ENCODE peak calls at places on chromosomes 16 and 17, in seven cellular contexts. U is endothelial cell of umbilical vein, W is MM.1S, T is PC-3, V is astrocyte, H is PC-9, Y is neural progenitor cell. D is an unnamed sample. For H3K4me1, the result is how much of the 10 kb centered on the place peaks cover.

GRCh38 chr16:17282247-17282646 is 188.5 kb downstream of the XYLT1 start:
- DNase-seq in Y (no peak), U (no peak), T (no peak), W (peak), H (no peak), V (no peak), D (no peak)

GRCh38 chr17:3887811-3888210 is 5.0 kb downstream of the CAMKK1 start:
- DNase-seq in V (no peak), T (no peak), Y (no peak), H (no peak), U (no peak), W (no peak), D (no peak)

GRCh38 chr16:89658221-89658879 is 714 bp downstream of the SPATA33 start:
- DNase-seq in W (no peak), H (no peak), U (no peak), T (peak), V (no peak), Y (peak), D (no peak)

GRCh38 chr17:4771519-4772234 is at the start of gene TM4SF5:
- DNase-seq in H (no peak), T (peak), W (no peak), U (no peak), Y (no peak), V (no peak), D (peak)

GRCh38 chr17:76136276-76137025 is 4.6 kb downstream of the FOXJ1 start:
- DNase-seq in Y (peak), W (no peak), V (no peak), H (no peak), T (no peak), U (no peak), D (no peak)

GRCh38 chr17:81808778-81809555 is 5.0 kb downstream of the GCGR start:
- DNase-seq in U (no peak), W (no peak), Y (no peak), H (no peak), T (no peak), V (no peak), D (peak)

GRCh38 chr17:41739661-41740352 is 5.4 kb upstream of the HAP1 start:
- DNase-seq in H (peak), W (no peak), T (peak), V (peak), U (no peak), Y (no peak), D (no peak)

GRCh38 chr17:47959825-47960655 is 2.4 kb upstream of the PRR15L start:
- DNase-seq in Y (no peak), T (no peak), H (peak), U (no peak), W (no peak), V (no peak), D (no peak)

GRCh38 chr16:72475688-72476087 is 303.7 kb upstream of the PMFBP1 start:
- DNase-seq in H (no peak), Y (no peak), V (peak), U (no peak), W (no peak), T (no peak), D (no peak)

GRCh38 chr17:28055546-28056275 is 13.2 kb downstream of the NLK start:
- DNase-seq in H (no peak), V (no peak), Y (no peak), W (no peak), T (no peak), U (no peak), D (no peak)

GRCh38 chr17:81845881-81846742 is 11.3 kb upstream of the PPP1R27 start:
- DNase-seq in T (no peak), H (no peak), W (no peak), Y (no peak), U (no peak), V (no peak), D (no peak)

GRCh38 chr16:17160285-17160854 is 310.4 kb downstream of the XYLT1 start:
- DNase-seq in V (peak), Y (peak), T (no peak), U (no peak), W (no peak), H (no peak), D (no peak)

GRCh38 chr17:19978206-19978802 is 676 bp upstream of the AKAP10 start:
- DNase-seq in U (no peak), Y (no peak), H (no peak), V (peak), W (peak), T (no peak), D (peak)

GRCh38 chr17:65270932-65271700 is 133.9 kb downstream of the RGS9 start:
- DNase-seq in T (no peak), H (no peak), U (no peak), Y (no peak), V (no peak), W (no peak), D (no peak)

GRCh38 chr16:5560084-5560483 is 462.5 kb upstream of the EEF2KMT start:
- DNase-seq in H (no peak), Y (no peak), W (peak), T (peak), V (no peak), U (no peak), D (no peak)

GRCh38 chr16:34802848-34803599 is 1343.6 kb downstream of the TP53TG3F start:
- DNase-seq in T (no peak), U (no peak), W (no peak), Y (no peak), V (no peak), H (no peak), D (no peak)

GRCh38 chr16:1431497-1432270 is 806 bp downstream of the PERCC1 start:
- DNase-seq in Y (no peak), U (no peak), V (no peak), H (no peak), W (no peak), T (no peak), D (no peak)

GRCh38 chr16:50666658-50667496 is 14.2 kb downstream of the SNX20 start:
- DNase-seq in W (no peak), V (no peak), Y (no peak), H (no peak), U (no peak), T (no peak), D (no peak)

GRCh38 chr17:78873519-78874340 is 29.3 kb downstream of the CEP295NL start:
- DNase-seq in U (peak), W (no peak), T (peak), Y (peak), H (peak), V (peak), D (no peak)

GRCh38 chr16:48124266-48124665 is 31.5 kb downstream of the ABCC12 start:
- DNase-seq in T (no peak), U (no peak), H (no peak), V (no peak), W (no peak), Y (no peak), D (no peak)

GRCh38 chr16:48128769-48129168 is 27.0 kb downstream of the ABCC12 start:
- DNase-seq in H (no peak), U (no peak), W (no peak), Y (no peak), T (no peak), V (no peak), D (no peak)

GRCh38 chr16:48126801-48127644 is 28.8 kb downstream of the ABCC12 start:
- DNase-seq in W (no peak), U (peak), V (peak), Y (no peak), H (peak), T (peak), D (no peak)

GRCh38 chr16:48123104-48123788 is 32.5 kb downstream of the ABCC12 start:
- DNase-seq in W (no peak), U (peak), V (peak), T (peak), Y (no peak), H (peak), D (no peak)

DNA sequence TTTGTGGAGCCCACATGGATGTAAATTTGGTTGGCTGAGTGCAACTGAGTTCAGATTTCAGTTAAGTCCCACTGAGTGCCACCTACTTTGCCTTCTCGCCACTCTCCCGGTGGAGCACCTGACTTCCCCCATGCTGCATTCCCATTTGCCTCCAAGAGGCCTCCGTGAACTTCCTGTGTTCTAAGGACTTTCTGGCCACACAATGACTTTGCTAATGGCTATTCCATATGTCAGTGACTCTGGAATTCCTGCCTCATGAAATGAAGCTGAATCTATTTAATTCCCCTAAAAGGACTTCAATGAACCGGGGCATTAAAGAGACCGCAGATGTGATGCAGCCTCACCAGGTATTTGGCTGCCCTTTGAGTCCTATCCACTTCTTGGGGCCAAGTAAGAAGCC is 29.9 kb downstream of the ABCC12 start:
- DNase-seq in H (no peak), Y (no peak), T (no peak), W (no peak), U (no peak), V (peak), D (no peak)
- H3K4me1 ChIP-seq in H (half or more), Y (under half), T (half or more), W (under half), U (under half), V (under half), D (under half)

DNA sequence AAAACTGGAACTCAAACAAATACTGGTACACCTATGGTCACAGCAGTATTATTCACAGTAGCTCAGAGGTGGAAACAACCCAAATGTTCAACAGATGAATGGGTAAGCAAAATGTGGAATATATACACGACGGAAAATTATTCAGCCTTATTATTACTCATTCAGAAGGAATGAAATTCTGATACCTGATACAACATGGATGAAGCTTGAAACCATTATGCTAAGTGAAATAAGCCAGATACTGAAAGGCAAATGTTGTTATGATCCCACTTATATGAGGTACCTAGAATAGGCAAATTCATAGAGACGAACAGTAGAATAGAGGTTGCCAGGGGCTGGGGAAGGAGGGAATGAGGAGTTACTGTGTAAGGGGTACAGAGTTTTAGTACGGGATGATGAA is 27.1 kb upstream of the MYLK3 start:
- DNase-seq in H (no peak), T (peak), Y (no peak), V (no peak), U (no peak), W (no peak), D (no peak)
- H3K27ac ChIP-seq in H (no peak), T (no peak), Y (no peak), V (no peak), U (no peak), W (peak), D (no peak)

GRCh38 chr16:56588781-56589140 is 567 bp upstream of the MT3 start:
- DNase-seq in Y (no peak), V (no peak), U (no peak), T (no peak), W (no peak), H (no peak), D (no peak)
- TF ChIP-seq EZH2 in Y (no peak), V (no peak), U (no peak), T (no peak), W (no peak), H (no peak), D (no peak)

DNA sequence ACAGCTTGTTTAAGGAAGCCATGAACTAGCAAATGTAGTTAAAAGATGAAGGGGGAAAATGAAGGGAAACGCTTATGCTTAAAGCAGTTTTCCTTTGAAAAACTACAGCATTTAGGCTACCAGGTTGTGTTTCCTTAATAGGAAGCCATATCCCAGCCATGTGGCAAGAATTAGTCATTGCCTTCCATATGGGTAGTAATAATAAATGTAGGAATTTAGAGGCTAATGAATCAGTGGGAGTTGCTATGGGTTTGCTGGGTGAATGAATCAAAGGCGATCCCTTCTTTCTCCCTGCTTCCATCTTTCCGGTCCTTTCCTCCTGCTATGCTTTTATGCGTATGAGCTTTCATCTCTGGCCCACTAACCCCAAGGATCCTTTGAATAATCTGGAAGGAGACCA is 89.8 kb upstream of the TBX2 start:
- DNase-seq in W (no peak), H (no peak), T (peak), U (no peak), Y (no peak), V (peak), D (no peak)
- H3K4me1 ChIP-seq in W (under half), H (under half), T (under half), U (under half), Y (under half), V (under half), D (under half)

GRCh38 chr17:6930754-6931153 is 65.1 kb upstream of the ALOX12 start:
- DNase-seq in W (no peak), Y (no peak), U (no peak), V (no peak), T (no peak), H (no peak), D (no peak)

GRCh38 chr17:6938637-6939036 is 57.2 kb upstream of the ALOX12 start:
- DNase-seq in T (no peak), H (no peak), Y (no peak), U (no peak), V (no peak), W (no peak), D (no peak)

GRCh38 chr17:6940186-6940649 is 55.6 kb upstream of the ALOX12 start:
- DNase-seq in Y (no peak), H (no peak), T (no peak), U (no peak), V (no peak), W (peak), D (no peak)

GRCh38 chr17:6941989-6942388 is 53.9 kb upstream of the ALOX12 start:
- DNase-seq in V (no peak), Y (no peak), W (no peak), U (no peak), T (no peak), H (no peak), D (no peak)

GRCh38 chr17:6936370-6937028 is 59.4 kb upstream of the ALOX12 start:
- DNase-seq in Y (no peak), W (peak), H (no peak), T (no peak), U (peak), V (peak), D (no peak)
- H3K27ac ChIP-seq in Y (no peak), W (peak), H (no peak), T (no peak), U (no peak), V (peak), D (no peak)

DNA sequence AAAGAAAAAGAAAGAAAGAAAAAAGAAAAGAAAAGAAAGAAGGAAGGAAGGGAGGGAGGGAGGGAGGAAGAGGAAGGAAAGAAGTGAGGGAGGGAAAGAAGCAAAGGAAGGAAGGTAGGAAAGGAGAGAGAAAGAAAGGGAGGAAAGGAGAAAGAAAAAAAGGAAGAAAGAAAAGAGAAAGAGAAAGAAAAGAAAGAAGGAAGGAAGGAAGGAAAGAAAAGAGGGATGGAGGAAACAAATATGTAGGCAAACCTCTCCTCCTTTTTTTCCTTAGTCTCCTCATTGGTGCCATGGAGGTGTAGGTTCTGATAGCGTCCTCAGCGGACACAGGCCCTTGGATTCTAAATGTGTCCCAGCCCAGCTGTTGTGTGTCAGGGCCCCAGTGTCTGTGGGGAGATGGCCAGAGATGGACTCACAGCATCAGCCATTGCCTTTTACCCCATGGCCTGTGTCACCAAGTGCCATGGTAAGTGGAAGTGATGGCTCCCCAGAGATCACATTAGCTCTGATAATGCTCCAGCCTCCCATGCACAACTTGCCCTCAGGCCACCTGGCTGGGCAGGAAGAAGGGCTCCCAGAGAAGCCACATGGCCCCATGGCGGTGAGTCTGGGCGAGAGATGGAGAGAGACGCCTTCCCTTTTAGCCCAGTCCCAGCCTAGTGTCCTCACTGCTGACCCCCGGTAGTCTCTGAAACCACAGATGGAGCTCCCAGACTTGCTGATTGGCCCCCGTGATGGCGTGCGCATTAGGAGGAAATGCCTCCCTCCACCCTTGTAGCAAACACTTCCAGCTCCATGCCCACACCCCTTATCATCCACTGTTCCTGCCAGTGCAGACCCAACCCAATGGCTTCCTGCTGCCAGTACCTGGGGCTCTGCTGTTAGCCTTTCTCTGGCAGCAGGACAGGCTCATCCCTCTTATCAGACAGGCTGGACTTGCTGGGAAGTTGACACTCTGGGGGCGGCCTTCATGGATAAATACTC is 3.7 kb upstream of the SLC6A2 start:
- DNase-seq in U (no peak), Y (no peak), V (no peak), W (no peak), H (no peak), T (no peak), D (no peak)
- TF ChIP-seq EZH2 in U (no peak), Y (no peak), V (no peak), W (no peak), H (no peak), T (no peak), D (no peak)

DNA sequence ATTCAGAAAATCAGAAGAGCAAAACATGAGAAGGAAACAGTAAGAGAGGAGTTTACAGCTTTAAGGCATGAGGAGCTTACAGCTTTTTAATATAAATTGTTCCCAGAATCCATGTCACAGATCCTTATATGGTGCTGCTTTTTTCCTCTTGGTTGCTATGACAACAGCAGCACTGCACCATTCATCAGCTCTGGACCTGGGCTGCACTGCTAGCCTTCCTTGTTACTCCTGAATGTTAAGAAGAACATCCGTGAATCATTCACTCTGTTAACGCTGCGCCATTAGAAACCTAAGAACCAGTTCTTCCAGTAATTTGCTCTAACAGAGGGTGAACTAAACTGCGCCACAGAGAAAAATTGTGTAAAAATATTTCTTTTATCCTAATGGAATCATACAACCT is 150.9 kb downstream of the TANC2 start:
- DNase-seq in T (no peak), Y (peak), V (peak), U (no peak), W (no peak), H (no peak), D (no peak)
- H3K4me1 ChIP-seq in T (under half), Y (under half), V (under half), U (under half), W (under half), H (under half), D (under half)

DNA sequence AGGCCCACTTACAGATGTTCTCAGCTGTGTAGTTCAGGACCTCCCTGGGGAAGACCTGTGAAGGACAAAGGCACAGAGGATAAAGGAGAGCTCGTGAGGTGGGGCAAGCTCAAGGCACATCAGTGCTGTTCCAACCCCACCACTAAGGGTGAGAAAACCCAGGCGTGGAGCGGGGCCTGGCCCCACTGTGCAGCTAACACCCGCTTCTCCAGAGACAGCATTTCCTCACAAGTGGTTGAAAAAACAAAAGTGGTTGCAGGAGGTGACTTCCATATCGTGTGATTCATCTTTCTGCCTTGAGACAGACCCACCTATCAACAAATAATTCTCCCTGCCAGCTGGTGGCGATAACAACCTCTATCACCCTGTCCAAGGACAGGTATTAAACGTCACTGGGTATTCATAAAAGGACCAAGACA is 30.0 kb downstream of the SNN start:
- DNase-seq in W (no peak), U (no peak), H (no peak), V (no peak), Y (no peak), T (peak), D (no peak)
- H3K27ac ChIP-seq in W (peak), U (no peak), H (no peak), V (no peak), Y (no peak), T (no peak), D (no peak)

GRCh38 chr16:67395458-67396158 is 2.3 kb upstream of the TPPP3 start:
- DNase-seq in H (no peak), W (no peak), V (no peak), T (no peak), Y (peak), U (no peak), D (no peak)
- TF ChIP-seq EZH2 in H (no peak), W (no peak), V (no peak), T (no peak), Y (no peak), U (no peak), D (no peak)